ENCODE peak calls at places on chromosomes 13 and 19, in ten cellular contexts. N, J, D, X, V, F, M, U, S and Y are unnamed samples.
A peak's percentile ranks its signal among the peaks of the same experiment; 100 is the strongest.

GRCh38 chr19:8304841-8305621 is 3.1 kb downstream of the CD320 start:
- DNase-seq in J (peak; percentile 66), D (no peak), N (no peak), V (no peak), X (peak; percentile 43), M (peak; percentile 49), S (no peak), F (no peak), U (no peak), Y (no peak)

GRCh38 chr19:15701757-15702589 is 25.9 kb upstream of the OR10H2 start:
- DNase-seq in N (no peak), S (no peak), F (no peak), X (no peak), V (no peak), J (no peak), M (peak; percentile 9), D (no peak), U (peak; percentile 77), Y (no peak)

GRCh38 chr19:10228925-10229324 is 2.2 kb downstream of the S1PR2 start:
- DNase-seq in N (peak; percentile 44), J (no peak), F (no peak), S (no peak), U (peak; percentile 58), D (no peak), X (peak; percentile 47), V (no peak), M (peak; percentile 80), Y (no peak)

GRCh38 chr19:28667348-28667977 is 545.5 kb downstream of the UQCRFS1 start:
- DNase-seq in N (no peak), D (no peak), V (no peak), M (no peak), F (no peak), S (no peak), J (no peak), U (no peak), X (no peak), Y (no peak)

GRCh38 chr13:44413095-44413494 is 39.5 kb downstream of the SERP2 start:
- DNase-seq in F (no peak), N (no peak), S (no peak), V (no peak), J (no peak), M (no peak), X (no peak), U (no peak), D (no peak), Y (no peak)

GRCh38 chr19:54507824-54508223 is 5.2 kb downstream of the LAIR2 start:
- DNase-seq in M (no peak), V (no peak), N (no peak), J (no peak), U (no peak), D (no peak), S (no peak), F (no peak), X (no peak), Y (no peak)

GRCh38 chr13:50682966-50683365 is 160.5 kb downstream of the DLEU7 start:
- DNase-seq in S (no peak), M (no peak), F (no peak), X (no peak), D (no peak), J (no peak), N (no peak), U (no peak), V (no peak), Y (no peak)

GRCh38 chr19:39038098-39038497 is 5.7 kb upstream of the FBXO27 start:
- DNase-seq in V (no peak), M (peak; percentile 26), U (peak; percentile 53), J (peak; percentile 68), D (no peak), N (peak; percentile 49), F (no peak), X (peak; percentile 41), S (peak; percentile 1), Y (peak; percentile 54)

GRCh38 chr19:34512254-34512796 is 30.8 kb downstream of the WTIP start:
- DNase-seq in M (no peak), X (no peak), V (no peak), J (peak; percentile 53), U (no peak), S (no peak), F (no peak), N (no peak), D (no peak), Y (no peak)